ENCODE peak calls at places on chromosomes 4 and X, in nine cellular contexts. One of them, this sample, is unnamed.

GRCh38 chr4:1971456-1972200 is 37.1 kb downstream of the NELFA start:
- DNase-seq in T-cell: no peak
- DNase-seq in heart right ventricle: no peak
- DNase-seq in cardiac muscle cell: no peak
- DNase-seq in GM18507: no peak
- DNase-seq in CD8-positive, alpha-beta T cell: no peak
- DNase-seq in HT1080: no peak
- DNase-seq in left ventricle myocardium superior: no peak
- DNase-seq in NCI-H1417 treated with DMSO at 0.1 percent for 48 hours: no peak
- DNase-seq in this sample: no peak

GRCh38 chr4:163072222-163072621 is 94.5 kb downstream of the NAF1 start:
- DNase-seq in cardiac muscle cell: no peak
- DNase-seq in left ventricle myocardium superior: no peak
- DNase-seq in CD8-positive, alpha-beta T cell: no peak
- DNase-seq in NCI-H1417 treated with DMSO at 0.1 percent for 48 hours: no peak
- DNase-seq in HT1080: peak
- DNase-seq in heart right ventricle: no peak
- DNase-seq in GM18507: no peak
- DNase-seq in T-cell: no peak
- DNase-seq in this sample: no peak

GRCh38 chr4:10267066-10267465 is 150.5 kb upstream of the WDR1 start:
- DNase-seq in GM18507: no peak
- DNase-seq in HT1080: no peak
- DNase-seq in NCI-H1417 treated with DMSO at 0.1 percent for 48 hours: no peak
- DNase-seq in heart right ventricle: no peak
- DNase-seq in CD8-positive, alpha-beta T cell: no peak
- DNase-seq in T-cell: no peak
- DNase-seq in left ventricle myocardium superior: no peak
- DNase-seq in cardiac muscle cell: no peak
- DNase-seq in this sample: no peak

GRCh38 chr4:147363514-147363913 is 117.4 kb upstream of the EDNRA start:
- DNase-seq in NCI-H1417 treated with DMSO at 0.1 percent for 48 hours: no peak
- DNase-seq in cardiac muscle cell: no peak
- DNase-seq in T-cell: no peak
- DNase-seq in CD8-positive, alpha-beta T cell: no peak
- DNase-seq in GM18507: no peak
- DNase-seq in left ventricle myocardium superior: no peak
- DNase-seq in heart right ventricle: no peak
- DNase-seq in HT1080: no peak
- DNase-seq in this sample: peak

GRCh38 chr4:185709802-185710486 is 102.0 kb downstream of the SORBS2 start:
- DNase-seq in GM18507: no peak
- DNase-seq in NCI-H1417 treated with DMSO at 0.1 percent for 48 hours: no peak
- DNase-seq in cardiac muscle cell: peak
- DNase-seq in left ventricle myocardium superior: no peak
- DNase-seq in T-cell: no peak
- DNase-seq in HT1080: no peak
- DNase-seq in heart right ventricle: no peak
- DNase-seq in CD8-positive, alpha-beta T cell: no peak
- DNase-seq in this sample: peak

GRCh38 chr4:125550769-125551168 is 236.0 kb downstream of the FAT4 start:
- DNase-seq in left ventricle myocardium superior: no peak
- DNase-seq in heart right ventricle: no peak
- DNase-seq in cardiac muscle cell: no peak
- DNase-seq in GM18507: no peak
- DNase-seq in CD8-positive, alpha-beta T cell: no peak
- DNase-seq in HT1080: no peak
- DNase-seq in NCI-H1417 treated with DMSO at 0.1 percent for 48 hours: no peak
- DNase-seq in T-cell: no peak
- DNase-seq in this sample: no peak

GRCh38 chrX:1813809-1814208 is 198.9 kb downstream of the ASMT start:
- DNase-seq in GM18507: no peak
- DNase-seq in CD8-positive, alpha-beta T cell: no peak
- DNase-seq in T-cell: no peak
- DNase-seq in cardiac muscle cell: no peak
- DNase-seq in HT1080: no peak
- DNase-seq in heart right ventricle: no peak
- DNase-seq in left ventricle myocardium superior: no peak
- DNase-seq in NCI-H1417 treated with DMSO at 0.1 percent for 48 hours: no peak
- DNase-seq in this sample: no peak

GRCh38 chrX:149286940-149287349 is 218.2 kb downstream of the IDS start:
- DNase-seq in CD8-positive, alpha-beta T cell: peak
- DNase-seq in HT1080: peak
- DNase-seq in GM18507: no peak
- DNase-seq in cardiac muscle cell: peak
- DNase-seq in heart right ventricle: peak
- DNase-seq in left ventricle myocardium superior: peak
- DNase-seq in NCI-H1417 treated with DMSO at 0.1 percent for 48 hours: peak
- DNase-seq in T-cell: peak
- DNase-seq in this sample: peak

GRCh38 chr4:37244583-37245390 is at the start of gene NWD2:
- DNase-seq in NCI-H1417 treated with DMSO at 0.1 percent for 48 hours: no peak
- DNase-seq in left ventricle myocardium superior: peak
- DNase-seq in HT1080: no peak
- DNase-seq in heart right ventricle: no peak
- DNase-seq in T-cell: no peak
- DNase-seq in GM18507: no peak
- DNase-seq in CD8-positive, alpha-beta T cell: no peak
- DNase-seq in cardiac muscle cell: peak
- DNase-seq in this sample: no peak

GRCh38 chr4:127505203-127505602 is 127.6 kb upstream of the INTU start:
- DNase-seq in heart right ventricle: peak
- DNase-seq in NCI-H1417 treated with DMSO at 0.1 percent for 48 hours: no peak
- DNase-seq in T-cell: no peak
- DNase-seq in HT1080: peak
- DNase-seq in GM18507: no peak
- DNase-seq in cardiac muscle cell: peak
- DNase-seq in left ventricle myocardium superior: no peak
- DNase-seq in CD8-positive, alpha-beta T cell: no peak
- DNase-seq in this sample: peak

GRCh38 chrX:20026278-20026677 is 35.4 kb upstream of the BCLAF3 start:
- DNase-seq in NCI-H1417 treated with DMSO at 0.1 percent for 48 hours: no peak
- DNase-seq in heart right ventricle: no peak
- DNase-seq in left ventricle myocardium superior: no peak
- DNase-seq in HT1080: peak
- DNase-seq in cardiac muscle cell: peak
- DNase-seq in GM18507: no peak
- DNase-seq in CD8-positive, alpha-beta T cell: no peak
- DNase-seq in T-cell: no peak
- DNase-seq in this sample: peak

GRCh38 chr4:181701911-181702310 is 541.3 kb upstream of the TENM3 start:
- DNase-seq in GM18507: no peak
- DNase-seq in NCI-H1417 treated with DMSO at 0.1 percent for 48 hours: no peak
- DNase-seq in heart right ventricle: no peak
- DNase-seq in HT1080: no peak
- DNase-seq in T-cell: no peak
- DNase-seq in cardiac muscle cell: no peak
- DNase-seq in left ventricle myocardium superior: no peak
- DNase-seq in CD8-positive, alpha-beta T cell: no peak
- DNase-seq in this sample: no peak

GRCh38 chr4:54067163-54067562 is 2.8 kb upstream of the CHIC2 start:
- DNase-seq in left ventricle myocardium superior: peak
- DNase-seq in CD8-positive, alpha-beta T cell: no peak
- DNase-seq in T-cell: no peak
- DNase-seq in cardiac muscle cell: peak
- DNase-seq in HT1080: peak
- DNase-seq in heart right ventricle: peak
- DNase-seq in GM18507: no peak
- DNase-seq in NCI-H1417 treated with DMSO at 0.1 percent for 48 hours: no peak
- DNase-seq in this sample: peak

GRCh38 chr4:104677122-104677521 is 182.4 kb upstream of the CXXC4 start:
- DNase-seq in HT1080: no peak
- DNase-seq in heart right ventricle: no peak
- DNase-seq in CD8-positive, alpha-beta T cell: no peak
- DNase-seq in cardiac muscle cell: no peak
- DNase-seq in left ventricle myocardium superior: no peak
- DNase-seq in GM18507: no peak
- DNase-seq in T-cell: no peak
- DNase-seq in NCI-H1417 treated with DMSO at 0.1 percent for 48 hours: peak
- DNase-seq in this sample: peak

GRCh38 chr4:7425171-7425570 is 9.6 kb downstream of the PSAPL1 start:
- DNase-seq in NCI-H1417 treated with DMSO at 0.1 percent for 48 hours: no peak
- DNase-seq in CD8-positive, alpha-beta T cell: no peak
- DNase-seq in HT1080: no peak
- DNase-seq in cardiac muscle cell: no peak
- DNase-seq in GM18507: no peak
- DNase-seq in T-cell: no peak
- DNase-seq in heart right ventricle: no peak
- DNase-seq in left ventricle myocardium superior: no peak
- DNase-seq in this sample: no peak

GRCh38 chr4:167730769-167731168 is 361.6 kb upstream of the ANXA10 start:
- DNase-seq in GM18507: no peak
- DNase-seq in CD8-positive, alpha-beta T cell: no peak
- DNase-seq in heart right ventricle: no peak
- DNase-seq in T-cell: no peak
- DNase-seq in NCI-H1417 treated with DMSO at 0.1 percent for 48 hours: no peak
- DNase-seq in HT1080: no peak
- DNase-seq in left ventricle myocardium superior: no peak
- DNase-seq in cardiac muscle cell: no peak
- DNase-seq in this sample: no peak

GRCh38 chrX:12138366-12139313 is at the start of gene FRMPD4:
- DNase-seq in CD8-positive, alpha-beta T cell: no peak
- DNase-seq in T-cell: no peak
- DNase-seq in left ventricle myocardium superior: peak
- DNase-seq in heart right ventricle: peak
- DNase-seq in HT1080: no peak
- DNase-seq in NCI-H1417 treated with DMSO at 0.1 percent for 48 hours: peak
- DNase-seq in GM18507: no peak
- DNase-seq in cardiac muscle cell: peak
- DNase-seq in this sample: no peak

GRCh38 chr4:99821918-99822503 is 5.4 kb downstream of the DAPP1 start:
- DNase-seq in CD8-positive, alpha-beta T cell: no peak
- DNase-seq in HT1080: no peak
- DNase-seq in left ventricle myocardium superior: no peak
- DNase-seq in cardiac muscle cell: no peak
- DNase-seq in heart right ventricle: no peak
- DNase-seq in NCI-H1417 treated with DMSO at 0.1 percent for 48 hours: no peak
- DNase-seq in T-cell: no peak
- DNase-seq in GM18507: no peak
- DNase-seq in this sample: no peak

GRCh38 chrX:121851033-121851432 is 803.6 kb downstream of the GLUD2 start:
- DNase-seq in cardiac muscle cell: peak
- DNase-seq in CD8-positive, alpha-beta T cell: no peak
- DNase-seq in T-cell: no peak
- DNase-seq in GM18507: no peak
- DNase-seq in heart right ventricle: no peak
- DNase-seq in NCI-H1417 treated with DMSO at 0.1 percent for 48 hours: no peak
- DNase-seq in HT1080: no peak
- DNase-seq in left ventricle myocardium superior: no peak
- DNase-seq in this sample: peak

This sample was measured in renal cortical epithelial cell.